ENCODE peak calls at places on chromosomes 3 and 15, in four cellular contexts. N, D, C and V are unnamed samples.

GRCh38 chr3:152524198-152525140 is 255.7 kb downstream of the MBNL1 start:
- DNase-seq in N (peak; percentile 33), D (no peak), C (no peak), V (no peak)

GRCh38 chr3:123027292-123028232 is at the start of gene SEMA5B:
- DNase-seq in N (no peak), D (no peak), C (peak; percentile 57), V (peak; percentile 83)

GRCh38 chr3:36525115-36525711 is 144.9 kb downstream of the STAC start:
- DNase-seq in N (no peak), D (no peak), C (no peak), V (no peak)

GRCh38 chr15:74382004-74382816 is 14.8 kb upstream of the CYP11A1 start:
- DNase-seq in N (peak; percentile 74), D (no peak), C (peak; percentile 90), V (peak; percentile 95)

GRCh38 chr15:42110367-42110766 is 16.0 kb upstream of the PLA2G4D start:
- DNase-seq in N (no peak), D (no peak), C (no peak), V (no peak)

GRCh38 chr3:193884652-193885051 is 251.3 kb upstream of the HES1 start:
- DNase-seq in N (no peak), D (no peak), C (no peak), V (no peak)

GRCh38 chr3:143977326-143978262 is 6.0 kb downstream of the DIPK2A start:
- DNase-seq in N (no peak), D (no peak), C (no peak), V (no peak)

GRCh38 chr15:66802087-66803001 is 100.3 kb downstream of the SMAD6 start:
- DNase-seq in N (no peak), D (no peak), C (no peak), V (no peak)

GRCh38 chr3:142237891-142238290 is 12.5 kb upstream of the GK5 start:
- DNase-seq in N (no peak), D (no peak), C (no peak), V (no peak)

GRCh38 chr3:169660709-169661566 is 2.6 kb downstream of the MECOM start:
- DNase-seq in N (no peak), D (no peak), C (no peak), V (no peak)

GRCh38 chr3:169659858-169660614 is 3.5 kb downstream of the MECOM start:
- DNase-seq in N (no peak), D (no peak), C (no peak), V (peak; percentile 39)

GRCh38 chr3:169661567-169662214 is 1.8 kb downstream of the MECOM start:
- DNase-seq in N (no peak), D (no peak), C (no peak), V (peak; percentile 56)

GRCh38 chr3:169664034-169664820 is 715 bp upstream of the MECOM start:
- DNase-seq in N (no peak), D (no peak), C (no peak), V (no peak)

DNA sequence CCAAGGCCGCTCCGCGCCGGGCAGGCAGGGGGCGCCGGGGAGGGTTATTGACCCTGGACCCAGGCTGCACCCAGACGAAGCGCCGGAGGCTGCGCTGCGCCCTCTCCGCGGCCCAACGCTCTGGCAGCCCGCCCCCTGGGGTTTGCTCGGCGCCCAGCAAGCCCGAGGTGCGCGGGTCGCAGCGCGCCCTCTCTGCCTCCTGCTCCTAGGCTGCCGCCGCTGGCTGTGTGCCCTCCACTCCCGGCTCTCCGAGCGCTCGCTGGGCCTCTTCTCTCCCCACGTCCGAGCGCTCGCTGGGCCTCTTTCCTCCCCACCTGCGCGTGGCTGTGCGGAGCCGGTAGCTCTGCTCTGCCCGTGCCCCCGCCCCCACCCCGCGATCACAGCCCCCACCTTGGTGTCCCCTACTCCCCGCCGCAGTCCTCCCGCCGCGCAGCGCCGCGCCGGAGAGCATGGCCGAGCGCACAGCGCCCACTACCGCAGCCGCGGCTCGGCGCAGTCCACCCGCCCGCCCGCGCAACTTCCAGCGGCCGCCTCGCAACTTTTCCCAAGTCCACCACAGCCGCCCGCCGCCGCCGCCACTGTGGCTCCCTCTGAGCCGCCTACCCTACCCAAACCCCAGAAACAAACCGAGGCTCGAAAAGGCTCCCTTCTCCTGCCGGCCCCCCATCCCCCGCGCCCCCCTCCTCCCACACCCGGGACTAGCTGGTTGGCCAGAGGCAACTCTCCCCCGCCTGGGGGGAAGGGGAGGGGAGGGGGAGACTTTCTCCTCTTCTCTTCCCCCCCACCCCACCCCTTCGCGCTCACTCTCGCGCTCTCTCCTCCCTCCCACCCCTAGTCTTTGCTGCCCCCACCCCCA is 1.1 kb downstream of the MECOM start:
- DNase-seq in N (peak; percentile 66), D (no peak), C (peak; percentile 76), V (peak; percentile 90)
- TF ChIP-seq ATF2 in N (peak; percentile 34), D (no peak), C (no peak), V (no peak)

GRCh38 chr3:166274996-166275395 is 437.8 kb upstream of the BCHE start:
- DNase-seq in N (no peak), D (no peak), C (no peak), V (no peak)

GRCh38 chr3:166270428-166270827 is 433.2 kb upstream of the BCHE start:
- DNase-seq in N (no peak), D (no peak), C (no peak), V (no peak)

DNA sequence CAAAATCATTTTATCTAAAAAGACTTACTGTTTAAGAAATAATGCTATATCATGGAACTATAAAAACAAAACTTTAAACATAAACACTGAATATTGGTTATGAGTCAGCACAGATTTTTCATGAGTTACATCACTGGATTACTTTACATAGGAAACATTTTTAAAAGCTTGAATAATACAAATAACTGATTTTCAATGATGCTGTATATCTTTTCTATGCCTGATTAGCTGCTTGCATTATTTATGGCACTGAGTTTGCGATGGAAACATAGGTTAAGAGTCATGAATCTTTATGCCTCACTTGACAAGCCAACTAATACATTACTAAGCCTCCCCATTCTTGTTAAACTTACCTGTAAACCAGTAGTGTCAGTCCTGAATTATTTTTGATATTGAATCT is 437.1 kb upstream of the BCHE start:
- DNase-seq in N (no peak), D (no peak), C (no peak), V (no peak)
- TF ChIP-seq TCF7 in N (no peak), D (no peak), C (no peak), V (no peak)

GRCh38 chr3:60953406-60953805 is 297.8 kb downstream of the FHIT start:
- DNase-seq in N (no peak), D (no peak), C (no peak), V (no peak)
- TF ChIP-seq CREM in N (no peak), D (no peak), C (no peak), V (no peak)

DNA sequence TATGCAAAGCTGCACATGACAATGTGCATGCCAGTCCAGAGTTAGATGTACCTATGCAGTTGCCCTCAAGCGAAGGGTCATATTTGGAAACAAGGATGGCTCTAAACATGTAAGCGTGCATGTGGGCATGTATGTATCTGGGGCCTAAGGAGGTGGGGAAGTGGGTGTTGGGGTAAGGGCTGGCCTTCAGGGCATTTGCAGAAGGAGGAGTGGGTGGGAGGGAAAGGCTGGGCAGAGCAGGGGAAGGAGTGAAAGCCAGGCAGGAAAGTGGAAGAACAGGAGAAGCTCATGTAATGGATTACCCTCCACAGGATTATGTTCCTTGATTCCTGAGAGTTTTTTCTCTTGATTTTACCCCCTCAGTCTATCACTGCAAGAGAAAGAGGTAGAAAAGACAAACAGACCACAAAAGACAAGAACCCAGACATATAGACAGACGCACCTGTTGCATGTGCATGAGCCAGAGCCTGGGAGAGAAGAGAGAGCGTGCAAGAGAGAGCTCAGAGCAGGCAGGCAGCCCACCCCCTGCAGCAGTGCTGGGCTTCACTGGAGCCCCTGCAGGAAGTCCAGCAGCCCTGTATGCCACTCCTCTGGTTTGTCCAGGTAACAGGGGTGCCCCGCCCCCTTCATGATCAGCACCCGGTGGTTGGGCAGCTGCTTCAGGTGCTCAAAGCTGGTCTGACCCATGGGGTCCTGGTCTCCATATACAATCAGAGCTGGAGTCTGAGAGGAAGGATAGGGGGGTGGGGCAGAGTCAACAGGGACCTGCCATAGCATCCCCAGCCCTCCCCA is 1.8 kb upstream of the PCBP4 start:
- DNase-seq in N (no peak), D (no peak), C (no peak), V (peak; percentile 55)
- TF ChIP-seq ATF2 in N (no peak), D (no peak), C (no peak), V (no peak)

GRCh38 chr3:64889991-64890390 is 202.2 kb upstream of the ADAMTS9 start:
- DNase-seq in N (no peak), D (no peak), C (no peak), V (no peak)
- TF ChIP-seq TCF7 in N (no peak), D (no peak), C (no peak), V (no peak)

DNA sequence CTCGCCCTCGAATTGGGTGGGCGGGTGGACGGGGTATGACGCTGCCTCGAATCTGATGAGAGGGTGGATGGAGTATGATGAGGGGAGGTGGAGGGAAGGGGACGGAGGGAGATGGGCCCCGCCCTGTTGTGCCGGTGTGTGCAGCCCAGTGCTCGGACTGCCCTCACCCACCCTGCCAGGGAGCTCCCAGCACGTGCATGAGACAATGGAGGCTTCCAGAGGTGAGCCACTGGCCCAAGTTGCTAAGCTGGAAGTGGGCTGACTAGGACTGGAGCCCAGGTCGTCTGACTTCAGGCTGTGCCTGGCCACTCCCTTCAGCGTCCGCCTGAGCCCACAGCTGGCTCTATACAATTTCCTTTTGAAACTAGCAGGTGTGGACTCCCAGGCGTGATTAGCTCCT is 47.0 kb upstream of the CTSH start:
- DNase-seq in N (no peak), D (no peak), C (no peak), V (no peak)
- TF ChIP-seq CREM in N (no peak), D (no peak), C (no peak), V (no peak)

GRCh38 chr3:110618512-110619226 is 452.9 kb upstream of the NECTIN3 start:
- DNase-seq in N (no peak), D (no peak), C (no peak), V (no peak)

GRCh38 chr3:110615454-110615853 is 456.2 kb upstream of the NECTIN3 start:
- DNase-seq in N (no peak), D (no peak), C (no peak), V (no peak)

GRCh38 chr3:110623571-110623970 is 448.0 kb upstream of the NECTIN3 start:
- DNase-seq in N (no peak), D (no peak), C (no peak), V (no peak)

GRCh38 chr3:110624571-110624970 is 447.0 kb upstream of the NECTIN3 start:
- DNase-seq in N (no peak), D (no peak), C (no peak), V (no peak)

DNA sequence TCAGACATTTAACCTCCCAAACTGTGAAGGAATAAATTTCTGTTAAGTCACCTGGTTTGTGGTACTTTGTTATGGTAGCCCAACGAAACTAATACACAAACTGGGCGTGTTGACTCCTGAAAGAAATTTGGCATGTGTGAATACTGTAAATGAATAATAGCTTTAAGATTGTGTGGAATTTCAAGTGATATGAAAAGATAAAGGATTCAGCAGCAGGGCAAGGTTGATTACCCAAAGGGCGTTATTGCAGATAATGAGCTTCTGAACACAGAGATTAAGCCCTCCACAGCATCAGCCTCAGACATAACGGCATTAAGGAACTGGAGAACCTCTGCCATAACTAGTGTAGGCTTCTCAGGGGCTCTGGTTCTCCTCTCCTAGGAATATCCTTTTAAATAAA is 451.5 kb upstream of the NECTIN3 start:
- DNase-seq in N (no peak), D (no peak), C (no peak), V (no peak)
- TF ChIP-seq ATF2 in N (no peak), D (no peak), C (no peak), V (no peak)